ENCODE peak calls at places on chromosomes 1 and 21, in eight cellular contexts. P is endodermal cell; I is upper lobe of left lung; M is CD4-positive, alpha-beta T cell; K is ovary; U is pancreas; H is prostate gland; E is body of pancreas. F is an unnamed sample.

GRCh38 chr1:25183126-25183980 is 48.9 kb downstream of the SYF2 start:
- DNase-seq in P (no peak), I (no peak), M (no peak), K (no peak), U (no peak), H (no peak), E (no peak), F (no peak)

GRCh38 chr1:165647517-165647916 is 16.5 kb downstream of the MGST3 start:
- DNase-seq in P (no peak), I (no peak), M (no peak), K (no peak), U (no peak), H (no peak), E (no peak), F (no peak)

GRCh38 chr21:21230672-21231071 is 232.5 kb downstream of the NCAM2 start:
- DNase-seq in P (no peak), I (no peak), M (no peak), K (no peak), U (no peak), H (no peak), E (no peak), F (peak; percentile 2)

GRCh38 chr1:1066403-1067283 is 7.5 kb downstream of the RNF223 start:
- DNase-seq in P (no peak), I (no peak), M (no peak), K (no peak), U (no peak), H (no peak), E (no peak), F (no peak)

GRCh38 chr1:234062166-234062565 is 157.7 kb downstream of the SLC35F3 start:
- DNase-seq in P (no peak), I (no peak), M (no peak), K (no peak), U (no peak), H (no peak), E (no peak), F (peak; percentile 24)

GRCh38 chr1:166169182-166169581 is 2.4 kb upstream of the FAM78B start:
- DNase-seq in P (peak; percentile 14), I (no peak), M (no peak), K (no peak), U (no peak), H (no peak), E (no peak), F (no peak)

GRCh38 chr21:31520506-31521163 is 138.9 kb upstream of the SOD1 start:
- DNase-seq in P (no peak), I (no peak), M (no peak), K (no peak), U (no peak), H (no peak), E (no peak), F (no peak)

GRCh38 chr21:15005391-15005790 is 59.4 kb downstream of the NRIP1 start:
- DNase-seq in P (peak; percentile 87), I (no peak), M (no peak), K (peak; percentile 71), U (no peak), H (no peak), E (no peak), F (no peak)

GRCh38 chr1:89910780-89911179 is 84.1 kb upstream of the ZNF326 start:
- DNase-seq in P (peak; percentile 74), I (no peak), M (no peak), K (no peak), U (no peak), H (no peak), E (no peak), F (peak; percentile 30)

GRCh38 chr1:90710579-90711536 is 6.2 kb downstream of the BARHL2 start:
- DNase-seq in P (peak; percentile 86), I (no peak), M (no peak), K (no peak), U (no peak), H (no peak), E (no peak), F (no peak)

GRCh38 chr1:53524428-53525400 is 65.5 kb downstream of the DMRTB1 start:
- DNase-seq in P (no peak), I (no peak), M (no peak), K (peak; percentile 56), U (no peak), H (no peak), E (no peak), F (no peak)

GRCh38 chr1:38919075-38919474 is 22.6 kb downstream of the RHBDL2 start:
- DNase-seq in P (no peak), I (no peak), M (no peak), K (no peak), U (no peak), H (no peak), E (peak; percentile 21), F (no peak)

GRCh38 chr1:85202864-85203255 is 2.0 kb upstream of the SYDE2 start:
- DNase-seq in P (no peak), I (no peak), M (no peak), K (no peak), U (no peak), H (no peak), E (no peak), F (no peak)

GRCh38 chr1:85200870-85201339 is at the start of gene SYDE2:
- DNase-seq in P (peak; percentile 95), I (peak; percentile 85), M (peak; percentile 75), K (peak; percentile 75), U (peak; percentile 84), H (peak; percentile 71), E (peak; percentile 88), F (peak; percentile 66)

GRCh38 chr1:85203573-85204169 is 2.9 kb upstream of the SYDE2 start:
- DNase-seq in P (no peak), I (no peak), M (no peak), K (no peak), U (no peak), H (no peak), E (no peak), F (no peak)

GRCh38 chr1:85201340-85202091 is 700 bp upstream of the SYDE2 start:
- DNase-seq in P (peak; percentile 95), I (peak; percentile 69), M (peak; percentile 52), K (peak; percentile 75), U (peak; percentile 75), H (peak; percentile 66), E (peak; percentile 77), F (peak; percentile 68)

DNA sequence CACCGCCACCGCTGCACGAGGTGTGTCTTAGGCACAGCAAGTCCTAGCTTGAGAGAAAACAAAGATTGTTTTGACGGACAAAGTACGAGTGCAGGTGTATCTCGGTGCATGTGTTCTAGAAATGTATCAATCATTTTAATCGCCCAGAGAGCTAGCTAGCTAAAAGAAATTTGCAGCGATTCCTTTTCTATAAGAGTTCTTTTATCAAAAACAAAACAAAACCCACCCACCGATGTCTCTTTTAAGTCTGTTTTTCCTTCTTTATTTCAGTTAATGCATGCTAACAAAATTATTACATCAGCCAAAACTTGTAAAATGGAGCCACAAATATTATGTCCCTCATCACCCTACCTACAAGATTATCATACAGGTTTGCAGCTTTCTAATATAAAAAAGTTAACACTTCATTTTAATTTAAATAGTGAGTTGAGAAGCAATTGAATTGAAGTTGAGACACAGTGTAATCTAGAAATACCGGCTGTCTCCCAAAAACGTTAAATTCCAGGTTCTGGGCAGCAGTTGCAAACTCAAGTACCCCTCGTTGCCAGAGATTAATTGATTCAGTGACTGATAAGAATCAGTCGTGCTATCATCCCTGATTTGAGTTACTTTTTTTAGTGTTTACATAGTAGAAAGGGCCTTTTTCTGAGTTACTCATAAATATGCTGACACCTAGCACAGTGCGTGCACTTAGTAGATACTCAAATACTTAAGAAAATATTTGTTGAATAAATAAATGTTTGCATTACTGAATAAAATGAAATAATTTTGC is 1.5 kb upstream of the SYDE2 start:
- DNase-seq in P (no peak), I (no peak), M (no peak), K (no peak), U (no peak), H (no peak), E (peak; percentile 58), F (peak; percentile 25)
- H3K27ac ChIP-seq in P (peak overlapping the region; percentile 92), I (peak overlapping the region; percentile 98), M (peak overlapping the region; percentile 95), K (no peak overlapping the region), U (peak overlapping the region; percentile 97), H (peak overlapping the region; percentile 94), E (peak overlapping the region; percentile 99), F (no peak overlapping the region)

DNA sequence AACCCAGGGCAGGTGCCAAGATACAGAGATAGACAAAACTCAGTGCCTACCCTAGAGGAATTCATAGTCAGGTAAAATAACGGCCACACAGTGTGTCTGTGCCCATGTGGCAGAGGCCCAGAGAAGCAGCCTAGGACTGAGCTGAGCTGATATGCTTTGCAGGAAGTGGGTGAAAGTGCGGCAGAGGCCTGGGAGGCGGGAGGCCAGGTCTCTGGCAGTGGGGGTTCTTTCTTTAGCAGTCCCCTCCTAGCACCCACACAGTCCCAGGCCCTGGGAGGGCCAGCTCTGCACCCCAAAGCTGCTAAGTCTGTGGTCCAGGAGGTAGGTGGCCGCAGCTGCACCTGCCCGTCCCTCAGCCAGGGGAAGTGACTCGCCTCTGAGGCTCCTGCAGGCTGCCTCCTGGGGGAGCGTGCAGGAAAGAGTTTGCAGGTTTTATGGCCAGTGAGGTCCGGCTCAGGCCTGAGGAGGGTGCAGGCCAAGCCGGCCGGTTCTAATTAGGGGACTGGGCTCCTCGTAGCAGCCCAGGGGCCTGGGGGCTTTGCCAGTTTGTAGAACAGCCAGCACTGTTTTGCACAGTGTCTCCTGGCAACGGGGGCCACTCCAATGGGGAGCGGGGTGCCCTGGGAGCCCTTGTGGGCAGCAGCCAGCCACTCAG is 107.9 kb downstream of the SPSB1 start:
- DNase-seq in P (peak; percentile 70), I (no peak), M (no peak), K (no peak), U (no peak), H (no peak), E (no peak), F (no peak)
- TF ChIP-seq CTCF in P (peak; percentile 38), I (no peak), M (no peak), K (no peak), U (no peak), H (no peak), E (no peak), F (no peak)

DNA sequence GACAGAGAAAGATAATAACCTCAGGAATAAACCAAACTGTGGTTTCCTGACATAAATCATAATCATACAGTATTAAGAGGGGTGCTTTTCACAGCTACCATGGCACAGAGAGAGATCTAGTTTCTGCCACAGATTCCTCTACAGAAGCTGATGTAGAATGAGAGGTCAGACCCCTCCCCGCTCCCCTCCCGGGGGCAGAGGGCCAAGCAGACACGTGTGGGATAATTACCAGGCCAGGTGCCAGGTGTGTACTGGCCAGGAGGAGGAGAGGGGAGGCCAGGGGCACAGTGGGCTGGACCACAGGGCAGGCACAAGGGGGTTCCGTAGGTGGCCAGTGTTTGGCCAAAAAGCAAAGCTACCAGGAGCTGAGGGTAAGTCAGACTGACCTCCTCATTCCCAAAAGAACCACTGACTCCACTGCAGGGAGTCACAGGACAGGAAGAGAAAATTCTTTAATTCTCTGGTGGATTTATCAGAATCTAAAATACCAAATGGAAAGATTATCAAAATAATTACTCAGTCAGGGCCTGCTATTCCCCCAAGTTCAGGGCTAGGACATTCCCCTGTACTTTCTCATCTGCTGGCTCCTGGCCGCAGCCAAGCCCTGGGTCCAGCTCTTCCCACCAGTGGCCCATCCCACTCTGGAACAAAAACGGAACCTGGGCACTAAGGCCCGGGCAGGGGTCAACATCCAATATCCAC is 30.0 kb downstream of the C2CD2 start:
- DNase-seq in P (no peak), I (no peak), M (no peak), K (peak; percentile 57), U (no peak), H (no peak), E (no peak), F (no peak)
- H3K27ac ChIP-seq in P (no peak overlapping the region), I (peak overlapping the region; percentile 92), M (no peak overlapping the region), K (peak overlapping the region; percentile 34), U (peak overlapping the region; percentile 47), H (peak overlapping the region; percentile 87), E (no peak overlapping the region), F (peak overlapping the region; percentile 42)

DNA sequence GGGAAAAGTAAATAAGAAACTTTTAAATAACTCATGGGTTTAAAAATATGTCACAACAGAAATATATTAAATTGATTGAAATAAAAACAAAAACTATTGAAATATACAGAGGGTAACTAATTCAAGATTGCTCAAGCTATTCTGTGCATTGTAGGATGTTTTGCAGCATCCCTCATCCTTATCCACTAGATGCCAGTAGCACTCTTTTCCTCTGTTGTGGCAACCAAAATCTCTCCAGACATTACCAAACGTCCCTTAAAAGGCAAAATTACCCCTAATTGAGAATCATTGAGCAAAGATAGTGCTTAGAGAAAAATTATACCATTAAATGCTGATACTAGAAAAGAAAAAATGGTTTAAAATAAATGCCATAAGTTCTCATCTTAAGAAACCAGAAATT is 682.6 kb downstream of the RWDD3 start:
- DNase-seq in P (no peak), I (no peak), M (no peak), K (no peak), U (no peak), H (no peak), E (no peak), F (no peak)
- TF ChIP-seq CTCF in P (peak; percentile 82), I (no peak), M (no peak), K (no peak), U (no peak), H (no peak), E (no peak), F (peak; percentile 46)

F was measured in RWPE1.